ENCODE peak calls at places on chromosomes 5 and 9, in five cellular contexts. G is H54, E is sigmoid colon, W is heart left ventricle, K is spleen. J is an unnamed sample.

GRCh38 chr9:109421034-109421700 is 76.9 kb downstream of the PTPN3 start:
- DNase-seq in K (no peak), W (peak), G (no peak), E (no peak), J (no peak)

GRCh38 chr5:55360190-55360589 is 52.4 kb downstream of the MTREX start:
- DNase-seq in E (no peak), K (no peak), G (no peak), W (no peak), J (no peak)

GRCh38 chr5:19099195-19099594 is 888.8 kb downstream of the CDH18 start:
- DNase-seq in W (no peak), E (no peak), G (no peak), K (no peak), J (no peak)

GRCh38 chr5:154405078-154405792 is 40.6 kb upstream of the SAP30L start:
- DNase-seq in E (peak), W (peak), G (peak), K (peak), J (peak)

GRCh38 chr9:98185021-98185567 is 7.3 kb downstream of the CORO2A start:
- DNase-seq in W (no peak), G (no peak), K (peak), E (no peak), J (no peak)

GRCh38 chr9:33703430-33704096 is 91.8 kb upstream of the PRSS3 start:
- DNase-seq in G (no peak), W (no peak), K (no peak), E (no peak), J (no peak)

GRCh38 chr5:178839319-178839704 is 20.4 kb upstream of the ZNF354B start:
- DNase-seq in W (peak), G (no peak), E (no peak), K (peak), J (peak)

GRCh38 chr5:176161431-176161830 is 76.8 kb upstream of the SIMC1 start:
- DNase-seq in G (no peak), K (no peak), E (no peak), W (no peak), J (no peak)

GRCh38 chr9:23771746-23772145 is 54.3 kb downstream of the ELAVL2 start:
- DNase-seq in G (no peak), W (no peak), K (no peak), E (no peak), J (no peak)

GRCh38 chr5:69093771-69094570 is at the start of gene SLC30A5:
- DNase-seq in W (peak), K (peak), E (peak), G (peak), J (peak)
- TF ChIP-seq POLR2A in W (peak), K (peak), E (no peak), G (peak), J (peak)

GRCh38 chr5:43483210-43484048 is at the start of gene TMEM267:
- DNase-seq in G (peak), W (peak), E (peak), K (peak), J (peak)
- TF ChIP-seq POLR2A in G (peak), W (no peak), E (peak), K (peak), J (peak)

GRCh38 chr5:74765201-74765600 is 1.7 kb downstream of the GFM2 start:
- DNase-seq in K (no peak), G (no peak), E (no peak), W (no peak), J (no peak)

GRCh38 chr5:74766348-74766886 is 500 bp downstream of the GFM2 start:
- DNase-seq in E (no peak), K (no peak), G (no peak), W (no peak), J (no peak)

GRCh38 chr5:74767579-74767913 is 497 bp downstream of the NSA2 start:
- DNase-seq in G (peak), E (no peak), W (no peak), K (no peak), J (no peak)

GRCh38 chr5:74765929-74766328 is 988 bp downstream of the GFM2 start:
- DNase-seq in G (no peak), E (no peak), K (peak), W (no peak), J (no peak)

DNA sequence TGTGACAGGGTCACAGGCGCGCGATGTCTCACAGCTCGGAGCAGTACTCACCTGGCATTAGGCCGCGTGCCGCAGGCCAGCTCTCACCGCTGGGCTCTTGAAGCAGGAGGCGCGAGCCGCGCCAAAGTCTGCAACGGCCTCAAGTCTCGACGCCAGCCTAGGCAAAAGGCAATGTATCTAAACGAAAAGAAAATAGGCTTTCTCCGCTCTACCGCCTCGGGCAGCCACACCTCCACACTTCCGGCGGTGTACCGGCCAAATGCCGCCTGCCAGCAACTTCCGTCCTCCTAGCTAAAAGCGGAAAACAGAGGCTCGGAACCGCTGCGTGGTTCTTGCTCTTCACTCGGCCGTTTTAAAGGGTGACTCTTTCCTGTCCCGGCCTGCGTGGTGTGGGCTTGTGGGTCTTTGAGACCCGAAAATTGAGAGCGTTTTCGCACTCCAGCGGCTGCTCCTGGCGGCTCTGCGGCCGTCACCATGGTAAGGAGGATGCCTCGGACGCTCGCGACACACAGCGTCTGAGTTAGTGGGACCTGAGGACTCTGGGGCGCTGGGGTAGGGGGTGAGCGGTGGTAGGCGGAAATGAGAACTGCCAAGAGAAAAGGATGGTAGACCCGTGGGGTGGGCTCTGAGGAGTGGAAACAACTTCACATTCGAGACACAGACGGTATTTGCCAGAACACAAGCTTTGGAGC is at the start of the genes GFM2 and NSA2:
- DNase-seq in G (peak), W (peak), E (peak), K (peak), J (peak)
- TF ChIP-seq POLR2A in G (peak), W (no peak), E (peak), K (peak), J (peak)

DNA sequence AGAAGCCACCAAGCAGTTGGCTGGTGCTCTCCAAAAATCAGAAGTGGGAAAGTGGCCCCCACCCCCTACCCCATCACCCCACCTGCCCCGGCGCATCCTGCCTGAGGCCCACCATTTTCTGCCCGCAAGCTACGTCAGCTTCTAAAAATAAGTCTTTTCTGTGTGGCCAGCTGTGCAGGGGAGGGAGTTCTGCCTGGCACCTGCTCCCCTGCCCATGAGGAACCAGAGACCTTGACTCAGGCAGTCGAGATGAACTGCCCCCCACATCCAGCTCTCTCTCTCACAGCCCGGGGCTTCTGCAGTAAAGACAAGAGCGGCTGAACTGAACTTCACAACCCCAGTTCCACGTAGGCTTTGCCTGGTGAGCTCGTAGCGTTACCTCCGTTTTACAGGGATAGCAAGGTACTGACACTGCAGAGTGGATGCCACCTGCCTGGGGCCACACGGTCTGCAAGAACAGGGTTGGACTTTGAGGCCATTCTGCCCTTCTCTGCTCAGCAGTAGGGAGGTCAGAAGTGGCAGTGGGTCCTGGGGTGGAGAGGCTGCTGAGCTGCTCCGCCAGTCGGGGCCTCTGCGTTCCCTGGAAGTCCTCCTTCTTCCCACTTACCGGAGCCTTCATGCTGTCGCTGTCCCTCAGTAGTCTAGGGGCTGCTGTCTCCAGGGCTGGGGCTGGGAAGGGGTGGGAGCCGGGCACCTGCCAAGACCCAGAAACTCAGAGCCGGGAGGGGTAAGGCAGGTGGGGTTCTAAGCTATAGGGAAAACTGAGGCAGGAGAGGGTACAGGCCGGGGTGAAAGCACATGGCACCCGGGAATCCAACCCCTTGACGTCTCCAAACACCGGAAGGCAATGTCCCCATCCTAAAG is 808 bp downstream of the ST6GALNAC4 start:
- DNase-seq in W (no peak), K (peak), G (no peak), E (no peak), J (peak)
- TF ChIP-seq POLR2A in W (no peak), K (peak), G (no peak), E (no peak), J (no peak)

DNA sequence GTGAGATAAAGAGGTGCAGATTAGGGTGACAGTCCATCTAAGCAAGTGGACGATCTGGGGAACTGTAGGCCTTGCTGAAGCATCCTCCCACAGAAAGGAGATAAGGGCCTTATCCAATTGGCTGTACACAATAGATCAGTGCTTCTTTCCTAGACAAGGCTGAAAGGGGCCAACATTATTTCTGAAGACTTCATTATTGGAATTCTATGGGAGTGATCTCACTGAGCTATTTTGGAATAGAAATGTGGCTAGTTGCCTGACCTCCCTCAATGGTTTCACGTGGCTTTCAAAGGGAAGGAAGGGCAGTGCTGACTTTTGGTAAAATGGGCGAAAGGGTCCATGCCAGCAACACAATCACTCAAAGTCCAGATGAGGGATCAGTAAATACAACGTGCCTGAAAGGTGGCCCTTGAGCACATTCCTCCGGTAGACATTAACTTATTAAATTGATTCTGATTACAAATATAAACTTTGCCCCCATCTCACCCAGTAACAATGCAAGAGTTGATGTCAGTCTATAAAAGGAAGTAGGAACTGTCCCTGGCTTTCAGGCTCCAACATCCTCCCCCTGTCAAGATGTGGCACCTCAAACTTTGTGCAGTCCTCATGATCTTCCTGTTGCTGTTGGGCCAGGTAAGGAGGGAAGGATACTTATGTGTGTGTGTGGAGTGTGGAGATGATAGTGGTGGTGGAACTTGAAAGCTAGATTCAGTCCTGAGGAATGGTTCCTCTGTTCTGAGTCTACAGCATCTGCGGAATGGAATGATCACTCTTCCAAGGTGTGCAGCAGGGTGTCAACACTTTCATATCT is at the start of gene LEAP2:
- DNase-seq in G (no peak), E (no peak), K (no peak), W (no peak), J (no peak)
- TF ChIP-seq POLR2A in G (no peak), E (no peak), K (no peak), W (no peak), J (no peak)

DNA sequence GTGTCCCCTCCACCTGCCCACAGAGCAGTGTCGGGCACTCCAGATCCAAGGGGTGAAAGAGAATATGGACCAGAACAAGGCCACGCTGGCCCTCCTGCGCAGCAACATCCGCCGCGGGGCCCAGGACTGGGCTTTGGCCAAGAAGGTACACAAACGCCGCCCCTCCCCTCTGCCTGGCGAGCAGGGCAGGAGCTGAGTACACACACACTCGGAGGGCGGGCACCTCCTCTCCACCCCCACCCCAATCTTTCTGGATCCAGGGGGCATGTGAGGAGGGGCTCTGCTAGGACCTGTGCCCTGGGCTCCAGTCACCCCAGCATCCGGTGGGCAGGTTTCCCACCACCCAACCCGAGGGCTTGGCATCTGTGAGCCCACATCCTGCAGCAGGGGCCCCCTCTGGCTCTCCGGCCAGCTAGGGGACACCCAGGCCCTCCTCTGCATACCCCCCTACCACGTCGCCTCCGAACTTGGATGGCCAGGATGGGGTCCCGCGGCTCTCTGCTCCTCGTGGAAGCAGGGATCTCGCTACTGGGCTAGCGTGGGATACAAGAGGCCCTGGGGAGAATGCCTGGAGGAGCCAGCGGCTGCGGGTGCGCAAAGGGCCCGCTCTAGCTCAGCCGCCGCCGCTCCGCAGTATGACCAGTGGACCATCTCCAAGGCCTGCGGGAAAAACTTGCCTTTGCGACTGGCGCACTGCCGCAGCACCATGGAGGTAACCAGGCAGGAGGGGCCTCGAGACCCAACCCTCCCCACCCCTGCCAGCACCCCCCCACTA is 3.1 kb downstream of the CCDC183 start:
- DNase-seq in G (no peak), K (peak), W (no peak), E (no peak), J (no peak)
- TF ChIP-seq POLR2A in G (no peak), K (no peak), W (no peak), E (no peak), J (no peak)

DNA sequence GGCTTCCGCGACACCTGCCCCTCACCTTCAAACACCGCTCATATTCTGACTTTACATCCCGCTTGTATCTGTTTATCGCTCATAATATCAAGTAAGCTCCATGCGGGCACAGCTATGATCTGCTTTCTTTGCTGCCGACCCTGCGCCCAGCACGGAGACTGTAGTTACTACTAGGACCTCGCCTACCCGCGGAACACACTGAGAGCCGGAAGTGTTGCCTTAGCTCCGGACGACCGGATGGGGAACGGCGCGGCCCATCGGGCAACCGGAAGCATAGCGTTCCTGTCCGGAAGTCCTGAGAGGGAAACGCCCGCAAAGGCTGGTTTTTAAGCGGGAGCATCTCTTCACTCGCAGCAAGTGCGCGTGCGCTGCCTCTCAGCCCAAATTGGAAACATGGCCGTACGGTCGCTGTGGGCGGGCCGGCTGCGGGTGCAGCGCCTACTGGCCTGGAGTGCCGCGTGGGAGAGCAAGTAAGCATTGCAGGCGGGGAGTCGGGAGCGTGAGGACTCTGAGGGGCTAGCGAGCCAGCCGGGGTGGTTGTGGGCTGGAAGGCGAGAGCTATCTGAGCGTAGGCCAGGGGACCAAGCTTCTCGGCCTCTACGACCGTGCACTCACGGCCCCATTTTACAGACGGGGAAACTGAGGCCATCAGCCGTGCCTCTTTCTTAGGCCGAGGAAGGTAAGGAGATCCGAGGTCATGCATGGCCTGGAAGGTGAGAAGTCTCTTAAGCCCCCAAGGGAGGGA is at the start of gene GRPEL2:
- DNase-seq in G (peak), K (peak), E (peak), W (peak), J (peak)
- TF ChIP-seq POLR2A in G (peak), K (no peak), E (peak), W (no peak), J (peak)

GRCh38 chr9:96048954-96049831 is 173.7 kb downstream of the ERCC6L2 start:
- DNase-seq in K (peak), G (no peak), W (no peak), E (peak), J (no peak)
- TF ChIP-seq POLR2A in K (no peak), G (no peak), W (no peak), E (no peak), J (no peak)

DNA sequence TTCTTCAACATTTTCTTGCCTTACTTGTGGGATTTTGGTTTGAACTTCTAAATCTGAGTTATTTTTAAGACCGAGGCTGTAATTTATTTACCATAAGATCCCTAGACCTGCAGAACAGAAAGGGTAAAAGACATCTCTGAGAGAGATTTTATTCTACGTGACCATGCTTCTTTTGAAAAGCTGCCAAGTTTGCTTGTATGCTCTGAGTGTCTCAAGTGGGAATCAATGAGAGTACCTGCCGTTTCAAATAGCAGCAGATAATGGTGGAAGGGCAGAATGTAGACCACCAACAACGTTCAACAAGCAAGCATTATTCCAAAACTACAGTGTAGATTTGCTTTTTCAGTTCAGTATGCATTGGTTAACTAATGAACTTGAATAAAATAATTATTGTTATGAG is 108.6 kb upstream of the MINAR2 start:
- DNase-seq in K (no peak), E (no peak), G (no peak), W (no peak), J (no peak)
- TF ChIP-seq POLR2A in K (no peak), E (no peak), G (no peak), W (no peak), J (no peak)